ENCODE peak calls at places on chromosomes 5 and 9, in five cellular contexts. U is stimulated activated CD4-positive, alpha-beta T cell treated with anti-CD3 and anti-CD28 coated beads, Interleukin-12 subunit alpha, Interleukin-12 subunit beta, amount 100 ng/mL, for 4 hours; Z is amniotic stem cell; B is GM20000; P is GM10248. O is an unnamed sample.

GRCh38 chr5:156380846-156381245 is 53.9 kb downstream of the SGCD start:
- DNase-seq in B (no peak), P (no peak), Z (no peak), U (no peak), O (no peak)

GRCh38 chr9:27726244-27727141 is 153.2 kb upstream of the C9orf72 start:
- DNase-seq in B (peak), Z (peak), P (peak), U (peak), O (no peak)

GRCh38 chr9:71758785-71759184 is 9.5 kb downstream of the CEMIP2 start:
- DNase-seq in Z (no peak), U (no peak), B (no peak), P (no peak), O (no peak)

GRCh38 chr9:82170079-82170662 is 181.6 kb downstream of the SPATA31D1 start:
- DNase-seq in P (no peak), Z (no peak), B (no peak), U (no peak), O (no peak)

GRCh38 chr5:150505041-150505511 is 2.9 kb upstream of the NDST1 start:
- DNase-seq in U (no peak), Z (no peak), P (no peak), B (no peak), O (no peak)

GRCh38 chr5:160382361-160382760 is 11.9 kb upstream of the C1QTNF2 start:
- DNase-seq in U (no peak), Z (no peak), B (no peak), P (no peak), O (no peak)

GRCh38 chr9:110099236-110099741 is 108.7 kb downstream of the C9orf152 start:
- DNase-seq in B (no peak), Z (peak), U (no peak), P (no peak), O (no peak)

GRCh38 chr5:39432687-39433086 is 7.9 kb upstream of the DAB2 start:
- DNase-seq in U (no peak), P (no peak), Z (no peak), B (no peak), O (no peak)

GRCh38 chr5:152405145-152405544 is at the start of gene NMUR2:
- DNase-seq in B (no peak), U (no peak), P (peak), Z (no peak), O (no peak)

GRCh38 chr9:21778300-21778699 is 24.1 kb upstream of the MTAP start:
- DNase-seq in U (no peak), B (no peak), P (no peak), Z (no peak), O (no peak)

GRCh38 chr9:91179237-91180138 is 182.2 kb downstream of the AUH start:
- DNase-seq in Z (no peak), U (no peak), B (no peak), P (no peak), O (no peak)